ENCODE peak calls at places on chromosomes 16 and 17, in nine cellular contexts. T is SW 1271, M is HL-60, W is B cell, C is EL, U is T-helper 9 cell, V is SW480, H is RWPE1, L is Right ventricle myocardium superior. O is an unnamed sample.

GRCh38 chr17:75823257-75824041 is 20.8 kb downstream of the UNC13D start:
- DNase-seq in V (no peak), C (no peak), T (no peak), H (no peak), W (no peak), U (no peak), L (no peak), M (no peak), O (no peak)

GRCh38 chr16:9090101-9090959 is 1.1 kb upstream of the HAPSTR1 start:
- DNase-seq in U (peak), H (no peak), L (peak), C (no peak), W (peak), M (no peak), T (no peak), V (no peak), O (peak)

GRCh38 chr17:77540531-77540930 is 399.8 kb downstream of the SEC14L1 start:
- DNase-seq in U (no peak), M (no peak), T (no peak), L (no peak), W (no peak), C (no peak), V (no peak), H (no peak), O (no peak)

GRCh38 chr16:88790312-88791150 is 5.5 kb upstream of the PIEZO1 start:
- DNase-seq in T (no peak), M (peak), W (peak), V (peak), H (no peak), C (peak), L (peak), U (peak), O (peak)

GRCh38 chr17:48543854-48544355 is 1.0 kb downstream of the HOXB2 start:
- DNase-seq in W (peak), U (no peak), H (no peak), M (no peak), V (no peak), L (no peak), C (no peak), T (no peak), O (no peak)

GRCh38 chr17:28407130-28407973 is 1.3 kb upstream of the SLC46A1 start:
- DNase-seq in U (no peak), L (no peak), V (no peak), T (no peak), M (no peak), H (peak), C (no peak), W (no peak), O (no peak)

GRCh38 chr16:19424478-19424877 is 6.8 kb downstream of the TMC5 start:
- DNase-seq in L (no peak), H (no peak), T (no peak), V (no peak), U (no peak), W (no peak), C (no peak), M (no peak), O (no peak)

GRCh38 chr17:73013816-73014663 is 78.4 kb downstream of the SLC39A11 start:
- DNase-seq in T (no peak), V (peak), W (no peak), M (no peak), H (no peak), U (no peak), L (no peak), C (peak), O (no peak)

GRCh38 chr17:35170968-35171771 is 23.0 kb downstream of the SLC35G3 start:
- DNase-seq in V (peak), U (peak), M (no peak), C (peak), H (peak), T (no peak), L (no peak), W (peak), O (no peak)

GRCh38 chr16:81523387-81524115 is 78.9 kb downstream of the CMIP start:
- DNase-seq in C (peak), M (no peak), W (no peak), U (peak), T (no peak), L (no peak), H (peak), V (no peak), O (no peak)

GRCh38 chr17:17361543-17362511 is 58.7 kb downstream of the NT5M start:
- DNase-seq in V (no peak), W (no peak), U (no peak), T (no peak), M (no peak), H (no peak), L (peak), C (no peak), O (no peak)

GRCh38 chr16:31529398-31530312 is 2.0 kb downstream of the AHSP start:
- DNase-seq in V (no peak), H (no peak), M (no peak), T (no peak), L (no peak), U (no peak), C (no peak), W (peak), O (no peak)

GRCh38 chr17:44820631-44821196 is 9.4 kb downstream of the GJC1 start:
- DNase-seq in H (peak), U (no peak), V (peak), C (peak), L (no peak), W (no peak), T (peak), M (no peak), O (no peak)

GRCh38 chr17:9968881-9969280 is 63.8 kb upstream of the RCVRN start:
- DNase-seq in M (no peak), C (no peak), W (no peak), U (no peak), T (no peak), H (no peak), V (no peak), L (no peak), O (no peak)

GRCh38 chr16:58732545-58733247 is 1.4 kb downstream of the GOT2 start:
- DNase-seq in H (peak), T (no peak), U (no peak), W (no peak), L (no peak), M (no peak), V (no peak), C (peak), O (no peak)